ENCODE peak calls at places on chromosomes 2 and 18, in ten cellular contexts. One of them, this sample, is unnamed.

GRCh38 chr2:98507940-98508689 is 63.5 kb downstream of the INPP4A start:
- DNase-seq in suprapubic skin: no peak
- DNase-seq in adrenal gland: peak; percentile 76
- DNase-seq in transverse colon: peak; percentile 64
- DNase-seq in heart left ventricle: peak; percentile 82
- DNase-seq in gastrocnemius medialis: peak; percentile 20
- DNase-seq in body of pancreas: no peak
- DNase-seq in upper lobe of left lung: no peak
- DNase-seq in IMR-90: no peak
- DNase-seq in tibial nerve: no peak
- DNase-seq in this sample: no peak

GRCh38 chr2:68336192-68336591 is 16.4 kb upstream of the CNRIP1 start:
- DNase-seq in suprapubic skin: no peak
- DNase-seq in adrenal gland: no peak
- DNase-seq in transverse colon: no peak
- DNase-seq in heart left ventricle: no peak
- DNase-seq in gastrocnemius medialis: no peak
- DNase-seq in body of pancreas: no peak
- DNase-seq in upper lobe of left lung: no peak
- DNase-seq in IMR-90: peak; percentile 83
- DNase-seq in tibial nerve: no peak
- DNase-seq in this sample: no peak

GRCh38 chr2:127174176-127174575 is 45.9 kb downstream of the CYP27C1 start:
- DNase-seq in suprapubic skin: no peak
- DNase-seq in adrenal gland: peak; percentile 55
- DNase-seq in transverse colon: peak; percentile 24
- DNase-seq in heart left ventricle: no peak
- DNase-seq in gastrocnemius medialis: no peak
- DNase-seq in body of pancreas: no peak
- DNase-seq in upper lobe of left lung: no peak
- DNase-seq in IMR-90: peak; percentile 56
- DNase-seq in tibial nerve: no peak
- DNase-seq in this sample: no peak

GRCh38 chr2:10620481-10620880 is 69.3 kb downstream of the NOL10 start:
- DNase-seq in suprapubic skin: no peak
- DNase-seq in adrenal gland: no peak
- DNase-seq in transverse colon: no peak
- DNase-seq in heart left ventricle: no peak
- DNase-seq in gastrocnemius medialis: no peak
- DNase-seq in body of pancreas: no peak
- DNase-seq in upper lobe of left lung: no peak
- DNase-seq in IMR-90: peak; percentile 94
- DNase-seq in tibial nerve: no peak
- DNase-seq in this sample: no peak

GRCh38 chr2:68155618-68156017 is 2.1 kb upstream of the PNO1 start:
- DNase-seq in suprapubic skin: no peak
- DNase-seq in adrenal gland: no peak
- DNase-seq in transverse colon: no peak
- DNase-seq in heart left ventricle: no peak
- DNase-seq in gastrocnemius medialis: no peak
- DNase-seq in body of pancreas: no peak
- DNase-seq in upper lobe of left lung: no peak
- DNase-seq in IMR-90: no peak
- DNase-seq in tibial nerve: no peak
- DNase-seq in this sample: no peak

GRCh38 chr2:134253804-134254203 is at the start of gene MGAT5:
- DNase-seq in suprapubic skin: no peak
- DNase-seq in adrenal gland: no peak
- DNase-seq in transverse colon: peak; percentile 64
- DNase-seq in heart left ventricle: no peak
- DNase-seq in gastrocnemius medialis: no peak
- DNase-seq in body of pancreas: peak; percentile 85
- DNase-seq in upper lobe of left lung: no peak
- DNase-seq in IMR-90: no peak
- DNase-seq in tibial nerve: no peak
- DNase-seq in this sample: no peak

GRCh38 chr2:154455201-154455600 is 243.3 kb upstream of the KCNJ3 start:
- DNase-seq in suprapubic skin: no peak
- DNase-seq in adrenal gland: no peak
- DNase-seq in transverse colon: no peak
- DNase-seq in heart left ventricle: no peak
- DNase-seq in gastrocnemius medialis: no peak
- DNase-seq in body of pancreas: no peak
- DNase-seq in upper lobe of left lung: no peak
- DNase-seq in IMR-90: no peak
- DNase-seq in tibial nerve: no peak
- DNase-seq in this sample: no peak

GRCh38 chr2:239765911-239766310 is 259.2 kb downstream of the NDUFA10 start:
- DNase-seq in suprapubic skin: peak; percentile 32
- DNase-seq in adrenal gland: no peak
- DNase-seq in transverse colon: no peak
- DNase-seq in heart left ventricle: no peak
- DNase-seq in gastrocnemius medialis: no peak
- DNase-seq in body of pancreas: no peak
- DNase-seq in upper lobe of left lung: peak; percentile 43
- DNase-seq in IMR-90: no peak
- DNase-seq in tibial nerve: no peak
- DNase-seq in this sample: peak; percentile 36

GRCh38 chr18:76231402-76231801 is 263.6 kb downstream of the ZNF516 start:
- DNase-seq in suprapubic skin: no peak
- DNase-seq in adrenal gland: no peak
- DNase-seq in transverse colon: no peak
- DNase-seq in heart left ventricle: no peak
- DNase-seq in gastrocnemius medialis: no peak
- DNase-seq in body of pancreas: no peak
- DNase-seq in upper lobe of left lung: no peak
- DNase-seq in IMR-90: no peak
- DNase-seq in tibial nerve: no peak
- DNase-seq in this sample: no peak

GRCh38 chr18:11955299-11956029 is 25.8 kb upstream of the IMPA2 start:
- DNase-seq in suprapubic skin: no peak
- DNase-seq in adrenal gland: peak; percentile 57
- DNase-seq in transverse colon: peak; percentile 28
- DNase-seq in heart left ventricle: no peak
- DNase-seq in gastrocnemius medialis: no peak
- DNase-seq in body of pancreas: peak; percentile 54
- DNase-seq in upper lobe of left lung: no peak
- DNase-seq in IMR-90: peak; percentile 87
- DNase-seq in tibial nerve: no peak
- DNase-seq in this sample: no peak

GRCh38 chr2:163733301-163733938 is 2.4 kb downstream of the FIGN start:
- DNase-seq in suprapubic skin: no peak
- DNase-seq in adrenal gland: peak; percentile 57
- DNase-seq in transverse colon: no peak
- DNase-seq in heart left ventricle: peak; percentile 44
- DNase-seq in gastrocnemius medialis: no peak
- DNase-seq in body of pancreas: peak; percentile 32
- DNase-seq in upper lobe of left lung: no peak
- DNase-seq in IMR-90: peak; percentile 6
- DNase-seq in tibial nerve: no peak
- DNase-seq in this sample: no peak

GRCh38 chr2:184875212-184875611 is 276.9 kb downstream of the ZNF804A start:
- DNase-seq in suprapubic skin: no peak
- DNase-seq in adrenal gland: no peak
- DNase-seq in transverse colon: no peak
- DNase-seq in heart left ventricle: no peak
- DNase-seq in gastrocnemius medialis: no peak
- DNase-seq in body of pancreas: no peak
- DNase-seq in upper lobe of left lung: no peak
- DNase-seq in IMR-90: no peak
- DNase-seq in tibial nerve: no peak
- DNase-seq in this sample: no peak
- TF ChIP-seq POLR2A in suprapubic skin: no peak
- TF ChIP-seq POLR2A in adrenal gland: no peak
- TF ChIP-seq POLR2A in transverse colon: no peak
- TF ChIP-seq POLR2A in heart left ventricle: no peak
- TF ChIP-seq POLR2A in gastrocnemius medialis: no peak
- TF ChIP-seq POLR2A in body of pancreas: no peak
- TF ChIP-seq POLR2A in upper lobe of left lung: no peak
- TF ChIP-seq POLR2A in IMR-90: no peak
- TF ChIP-seq POLR2A in tibial nerve: no peak
- TF ChIP-seq POLR2A in this sample: no peak

GRCh38 chr2:96241227-96241626 is 24.6 kb downstream of the TMEM127 start:
- DNase-seq in suprapubic skin: no peak
- DNase-seq in adrenal gland: no peak
- DNase-seq in transverse colon: no peak
- DNase-seq in heart left ventricle: no peak
- DNase-seq in gastrocnemius medialis: no peak
- DNase-seq in body of pancreas: no peak
- DNase-seq in upper lobe of left lung: no peak
- DNase-seq in IMR-90: no peak
- DNase-seq in tibial nerve: no peak
- DNase-seq in this sample: no peak

GRCh38 chr2:96239091-96239490 is 26.7 kb downstream of the TMEM127 start:
- DNase-seq in suprapubic skin: no peak
- DNase-seq in adrenal gland: no peak
- DNase-seq in transverse colon: no peak
- DNase-seq in heart left ventricle: no peak
- DNase-seq in gastrocnemius medialis: no peak
- DNase-seq in body of pancreas: no peak
- DNase-seq in upper lobe of left lung: no peak
- DNase-seq in IMR-90: no peak
- DNase-seq in tibial nerve: no peak
- DNase-seq in this sample: no peak

GRCh38 chr2:96241901-96242611 is 23.7 kb downstream of the TMEM127 start:
- DNase-seq in suprapubic skin: no peak
- DNase-seq in adrenal gland: peak; percentile 78
- DNase-seq in transverse colon: peak; percentile 58
- DNase-seq in heart left ventricle: peak; percentile 63
- DNase-seq in gastrocnemius medialis: no peak
- DNase-seq in body of pancreas: no peak
- DNase-seq in upper lobe of left lung: no peak
- DNase-seq in IMR-90: peak; percentile 86
- DNase-seq in tibial nerve: peak; percentile 40
- DNase-seq in this sample: no peak

GRCh38 chr2:96239745-96240264 is 26.0 kb downstream of the TMEM127 start:
- DNase-seq in suprapubic skin: no peak
- DNase-seq in adrenal gland: no peak
- DNase-seq in transverse colon: no peak
- DNase-seq in heart left ventricle: no peak
- DNase-seq in gastrocnemius medialis: no peak
- DNase-seq in body of pancreas: no peak
- DNase-seq in upper lobe of left lung: no peak
- DNase-seq in IMR-90: no peak
- DNase-seq in tibial nerve: no peak
- DNase-seq in this sample: no peak

DNA sequence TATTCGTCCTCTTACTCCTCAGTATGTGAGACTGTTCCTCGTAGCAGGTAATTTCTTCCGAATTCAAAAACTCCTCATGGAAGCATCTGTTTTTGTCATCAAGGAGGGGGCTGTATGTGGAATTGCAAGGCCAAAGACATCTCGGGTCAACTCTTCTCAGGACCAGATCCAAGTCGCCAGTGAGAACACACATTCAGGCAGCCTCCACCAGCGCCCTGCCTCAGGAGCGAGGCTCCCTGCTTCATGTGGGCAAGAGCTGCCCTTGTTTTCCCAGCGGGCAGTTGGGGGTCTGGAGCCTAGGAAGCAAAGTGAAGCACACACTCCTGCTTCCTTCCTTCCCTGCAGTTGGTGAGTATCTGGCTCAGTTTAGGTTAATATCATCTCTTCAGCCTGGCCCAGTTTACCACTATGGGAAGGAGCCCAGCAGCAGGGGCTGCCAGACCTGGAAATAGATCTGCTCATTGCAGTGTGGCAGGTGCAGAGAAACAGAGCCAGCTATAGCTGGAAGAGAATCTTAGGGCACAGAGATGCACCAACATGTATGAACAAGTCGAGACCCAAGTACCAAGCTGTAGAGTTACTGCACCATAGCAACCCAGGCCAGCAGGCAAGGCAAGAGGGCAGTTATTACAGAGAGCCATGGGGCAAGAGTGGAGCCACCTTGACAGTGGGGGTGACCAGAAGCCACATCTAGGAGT is 25.3 kb downstream of the TMEM127 start:
- DNase-seq in suprapubic skin: no peak
- DNase-seq in adrenal gland: no peak
- DNase-seq in transverse colon: no peak
- DNase-seq in heart left ventricle: no peak
- DNase-seq in gastrocnemius medialis: peak; percentile 58
- DNase-seq in body of pancreas: no peak
- DNase-seq in upper lobe of left lung: peak; percentile 27
- DNase-seq in IMR-90: no peak
- DNase-seq in tibial nerve: no peak
- DNase-seq in this sample: no peak
- H3K4me1 ChIP-seq in suprapubic skin: peaks cover 21% of the 10 kb centered on the region
- H3K4me1 ChIP-seq in adrenal gland: peaks cover 19% of the 10 kb centered on the region
- H3K4me1 ChIP-seq in transverse colon: no peaks in the 10 kb centered on the region
- H3K4me1 ChIP-seq in heart left ventricle: peaks cover 28% of the 10 kb centered on the region
- H3K4me1 ChIP-seq in gastrocnemius medialis: peaks cover 55% of the 10 kb centered on the region
- H3K4me1 ChIP-seq in body of pancreas: no peaks in the 10 kb centered on the region
- H3K4me1 ChIP-seq in upper lobe of left lung: peaks cover 12% of the 10 kb centered on the region
- H3K4me1 ChIP-seq in IMR-90: peaks cover 3% of the 10 kb centered on the region
- H3K4me1 ChIP-seq in tibial nerve: peaks cover 6% of the 10 kb centered on the region
- H3K4me1 ChIP-seq in this sample: no peaks in the 10 kb centered on the region

DNA sequence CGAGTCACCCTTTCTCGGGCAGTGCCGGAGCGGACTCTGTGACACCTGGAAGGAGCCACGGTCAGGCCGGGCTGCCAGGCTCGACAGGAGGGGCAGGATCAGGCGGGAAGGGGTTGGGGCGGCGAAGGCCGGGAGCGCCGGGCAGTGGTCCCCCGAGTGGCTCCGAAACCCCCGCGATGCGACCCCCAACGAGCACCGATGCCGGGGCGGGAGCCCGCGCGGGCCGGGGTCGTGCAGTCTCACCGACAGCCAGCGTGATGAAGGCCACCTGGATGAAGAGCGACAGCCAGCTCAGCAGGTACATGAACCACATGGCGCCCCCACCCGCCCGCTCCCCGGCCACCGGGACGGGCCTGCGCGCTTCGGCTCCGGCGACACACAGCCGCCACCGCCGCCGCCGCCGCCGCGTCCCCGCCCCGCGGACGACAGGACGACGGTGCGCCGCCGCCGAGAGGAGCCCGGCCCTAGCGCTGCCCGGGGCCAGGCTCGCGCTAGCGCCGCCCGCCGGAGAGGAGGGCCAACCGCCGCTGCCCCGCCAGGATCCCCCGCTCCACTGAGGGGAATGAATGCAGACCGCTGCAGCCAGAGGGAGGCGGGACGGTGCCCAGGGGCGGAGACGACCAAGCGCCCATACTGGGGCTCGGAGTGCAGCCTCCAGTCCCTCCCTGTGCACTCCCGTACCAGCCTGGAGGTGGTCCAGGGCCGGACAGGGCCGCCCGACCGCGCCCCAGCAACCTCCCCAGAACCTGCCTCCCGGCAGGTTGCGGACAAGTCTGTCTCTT is at the start of gene TEX261:
- DNase-seq in suprapubic skin: peak; percentile 93
- DNase-seq in adrenal gland: peak; percentile 92
- DNase-seq in transverse colon: peak; percentile 93
- DNase-seq in heart left ventricle: peak; percentile 93
- DNase-seq in gastrocnemius medialis: peak; percentile 71
- DNase-seq in body of pancreas: peak; percentile 92
- DNase-seq in upper lobe of left lung: peak; percentile 98
- DNase-seq in IMR-90: peak; percentile 71
- DNase-seq in tibial nerve: peak; percentile 64
- DNase-seq in this sample: peak; percentile 76
- TF ChIP-seq POLR2A in suprapubic skin: peak; percentile 53
- TF ChIP-seq POLR2A in adrenal gland: peak; percentile 67
- TF ChIP-seq POLR2A in transverse colon: peak; percentile 33
- TF ChIP-seq POLR2A in heart left ventricle: peak; percentile 29
- TF ChIP-seq POLR2A in gastrocnemius medialis: peak; percentile 74
- TF ChIP-seq POLR2A in body of pancreas: peak; percentile 68
- TF ChIP-seq POLR2A in upper lobe of left lung: no peak
- TF ChIP-seq POLR2A in IMR-90: no peak
- TF ChIP-seq POLR2A in tibial nerve: peak; percentile 54
- TF ChIP-seq POLR2A in this sample: no peak

GRCh38 chr2:105403785-105404698 is 5.2 kb upstream of the FHL2 start:
- DNase-seq in suprapubic skin: no peak
- DNase-seq in adrenal gland: peak; percentile 62
- DNase-seq in transverse colon: peak; percentile 73
- DNase-seq in heart left ventricle: peak; percentile 33
- DNase-seq in gastrocnemius medialis: peak; percentile 18
- DNase-seq in body of pancreas: no peak
- DNase-seq in upper lobe of left lung: no peak
- DNase-seq in IMR-90: peak; percentile 94
- DNase-seq in tibial nerve: no peak
- DNase-seq in this sample: no peak
- H3K4me1 ChIP-seq in suprapubic skin: peaks cover 35% of the 10 kb centered on the region
- H3K4me1 ChIP-seq in adrenal gland: peaks cover 21% of the 10 kb centered on the region
- H3K4me1 ChIP-seq in transverse colon: peaks cover 26% of the 10 kb centered on the region
- H3K4me1 ChIP-seq in heart left ventricle: peaks cover 91% of the 10 kb centered on the region
- H3K4me1 ChIP-seq in gastrocnemius medialis: peaks cover 20% of the 10 kb centered on the region
- H3K4me1 ChIP-seq in body of pancreas: peaks cover 3% of the 10 kb centered on the region
- H3K4me1 ChIP-seq in upper lobe of left lung: peaks cover 2% of the 10 kb centered on the region
- H3K4me1 ChIP-seq in IMR-90: peaks cover 24% of the 10 kb centered on the region
- H3K4me1 ChIP-seq in tibial nerve: no peaks in the 10 kb centered on the region
- H3K4me1 ChIP-seq in this sample: no peaks in the 10 kb centered on the region

This sample was measured in breast epithelium.